ENCODE peak calls at places on chromosomes 5 and 9, in four cellular contexts. O is K562, Y is heart left ventricle, N is right lobe of liver. W is an unnamed sample.

GRCh38 chr5:65334077-65334476 is 147.6 kb downstream of the ADAMTS6 start:
- ATAC-seq in O (no peak), Y (no peak), N (no peak), W (no peak)

GRCh38 chr5:1099931-1100651 is 11.8 kb downstream of the SLC12A7 start:
- ATAC-seq in N (no peak), Y (no peak), O (no peak), W (no peak)

GRCh38 chr9:84206801-84207200 is 133.8 kb downstream of the SLC28A3 start:
- ATAC-seq in N (no peak), Y (no peak), O (no peak), W (no peak)

GRCh38 chr9:3510796-3511195 is 15.0 kb downstream of the RFX3 start:
- ATAC-seq in Y (no peak), O (no peak), N (no peak), W (no peak)

GRCh38 chr5:113230711-113231652 is 203.8 kb downstream of the TSSK1B start:
- ATAC-seq in Y (no peak), N (no peak), O (no peak), W (no peak)

GRCh38 chr9:126481862-126482261 is 131.9 kb upstream of the LMX1B start:
- ATAC-seq in Y (no peak), O (no peak), N (no peak), W (no peak)

GRCh38 chr9:133991211-133991921 is 758 bp downstream of the VAV2 start:
- ATAC-seq in N (peak; percentile 10), O (no peak), Y (no peak), W (no peak)

GRCh38 chr5:53983568-53984465 is 326.6 kb downstream of the ARL15 start:
- ATAC-seq in Y (no peak), N (no peak), O (no peak), W (no peak)

GRCh38 chr5:142527664-142528295 is 158.1 kb downstream of the FGF1 start:
- ATAC-seq in N (no peak), O (no peak), Y (no peak), W (no peak)

GRCh38 chr9:34254141-34254913 is 74.7 kb downstream of the KIF24 start:
- ATAC-seq in N (no peak), O (no peak), Y (peak; percentile 24), W (peak; percentile 57)

GRCh38 chr9:94681508-94681907 is 42.2 kb upstream of the FBP1 start:
- ATAC-seq in N (peak; percentile 98), Y (peak; percentile 98), O (peak; percentile 97), W (peak; percentile 96)

GRCh38 chr9:97237311-97237786 is 70.1 kb upstream of the CCDC180 start:
- ATAC-seq in Y (no peak), O (peak; percentile 1), N (peak; percentile 26), W (no peak)
- TF ChIP-seq POLR2A in Y (no peak), O (no peak), N (no peak), W (no peak)

DNA sequence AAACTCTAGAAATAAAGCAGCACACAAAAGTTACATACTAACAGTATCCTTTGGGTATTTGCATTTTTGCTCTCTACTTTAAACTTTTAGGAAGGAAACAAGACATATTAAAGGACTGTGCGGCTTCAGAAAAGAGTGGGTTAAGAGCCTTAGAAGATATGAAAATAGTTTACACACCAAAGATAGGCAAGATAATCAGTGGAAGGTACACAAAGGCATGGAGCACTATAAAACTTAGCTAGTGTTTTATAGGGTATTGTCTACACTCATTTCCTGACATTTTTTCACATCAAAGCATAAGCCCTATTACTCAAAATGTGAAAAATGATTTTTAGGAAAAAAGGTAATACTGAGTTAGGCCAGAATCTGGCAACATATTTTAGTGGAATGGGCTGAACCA is 43.7 kb upstream of the APBA1 start:
- ATAC-seq in O (no peak), N (no peak), Y (no peak), W (no peak)
- H3K36me3 ChIP-seq in O (peaks cover 50% of the 10 kb centered on the region), N (no peaks in the 10 kb centered on the region), Y (peaks cover 42% of the 10 kb centered on the region), W (peaks cover 45% of the 10 kb centered on the region)

DNA sequence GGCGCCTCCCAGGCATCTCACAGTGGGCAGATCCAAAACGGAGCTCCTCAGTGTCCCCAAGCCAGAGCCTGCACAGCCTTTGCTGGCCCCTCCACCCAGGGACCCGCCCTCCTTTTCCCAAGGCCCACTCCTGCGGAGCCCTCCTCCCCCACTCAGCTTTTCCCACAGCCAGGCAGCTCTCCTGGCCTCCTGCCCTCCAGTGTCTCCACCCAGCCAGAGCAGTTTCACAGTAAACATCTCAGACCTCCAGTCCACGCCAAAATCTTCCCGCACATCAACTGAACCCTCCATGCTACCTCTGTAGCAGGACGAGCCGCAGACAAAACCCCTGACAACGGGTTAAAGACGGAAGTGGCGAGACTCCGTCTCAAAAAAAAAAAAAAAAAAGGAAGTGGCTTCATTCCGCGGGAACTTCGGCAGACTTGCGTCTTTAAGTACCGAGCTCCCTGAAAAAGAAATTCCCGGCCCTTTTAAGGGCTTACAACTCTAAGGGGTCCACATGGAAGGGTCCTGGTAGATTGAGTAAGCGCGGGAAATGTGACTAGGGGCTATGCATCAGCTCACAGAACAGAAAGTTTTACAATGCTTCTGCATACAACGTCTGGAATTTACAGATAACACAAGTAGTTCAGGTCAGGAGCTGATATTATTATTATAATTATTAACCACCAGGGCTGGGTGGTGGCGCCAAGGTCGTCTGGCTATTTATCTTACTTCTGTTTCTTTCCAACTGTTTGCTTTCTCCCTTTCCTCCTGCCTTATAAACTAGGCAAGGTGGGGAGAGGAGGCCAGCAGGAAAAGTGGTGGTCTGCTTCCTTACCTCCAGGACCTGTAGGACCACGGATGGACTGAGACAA is 11.4 kb upstream of the GRIN1 start:
- ATAC-seq in O (peak; percentile 10), N (no peak), Y (no peak), W (no peak)
- TF ChIP-seq POLR2A in O (peak; percentile 45), N (no peak), Y (no peak), W (no peak)

GRCh38 chr5:169867347-169867746 is 112.9 kb downstream of the INSYN2B start:
- ATAC-seq in Y (no peak), O (no peak), N (no peak), W (no peak)
- H3K36me3 ChIP-seq in Y (peaks cover 5% of the 10 kb centered on the region), O (no peaks in the 10 kb centered on the region), N (no peaks in the 10 kb centered on the region), W (no peaks in the 10 kb centered on the region)

DNA sequence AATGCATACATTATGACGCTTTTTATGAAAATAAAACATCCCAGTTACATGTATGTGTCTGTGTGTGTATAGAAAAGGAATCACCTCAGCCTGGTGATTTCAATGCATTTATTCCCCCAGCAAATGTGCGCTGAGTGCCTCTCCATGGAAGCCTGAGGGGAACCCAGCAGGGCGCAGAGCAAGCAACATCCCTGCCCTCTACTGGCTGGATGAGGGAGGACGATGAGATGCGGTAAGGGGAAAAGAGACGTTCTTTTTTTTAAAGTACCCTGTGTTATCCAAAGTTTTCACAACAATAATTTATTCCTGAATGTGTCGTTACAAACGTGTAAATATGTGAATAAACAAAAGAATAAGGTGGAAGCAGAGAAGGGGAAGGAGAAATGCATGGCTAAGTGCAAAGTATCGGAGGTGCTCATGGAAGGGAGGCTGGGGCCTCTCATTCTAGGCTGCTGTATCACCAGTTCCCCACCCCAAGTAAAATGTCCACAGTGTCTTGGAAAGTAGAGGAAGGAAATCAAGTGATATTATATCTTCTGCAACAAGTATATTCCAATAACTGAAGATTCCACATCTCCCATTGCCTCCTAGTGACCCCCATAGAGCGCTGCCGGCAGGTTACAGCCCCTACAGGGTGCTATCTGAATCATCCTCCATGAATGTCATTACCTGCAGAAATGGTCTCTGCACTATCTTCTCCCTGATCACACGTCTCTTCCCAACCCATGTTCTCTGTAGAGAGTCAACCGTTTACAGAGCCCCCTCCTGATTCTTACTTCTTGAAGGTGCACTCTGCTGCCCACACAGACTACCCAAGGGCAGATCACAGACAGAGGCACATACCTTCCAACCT is 13.0 kb upstream of the ABLIM3 start:
- ATAC-seq in N (peak; percentile 57), Y (peak; percentile 53), O (peak; percentile 98), W (no peak)
- TF ChIP-seq POLR2A in N (no peak), Y (no peak), O (no peak), W (no peak)

GRCh38 chr5:58458851-58459275 is 1.0 kb downstream of the PLK2 start:
- ATAC-seq in Y (no peak), O (no peak), N (no peak), W (no peak)
- H3K36me3 ChIP-seq in Y (peaks cover 42% of the 10 kb centered on the region), O (no peaks in the 10 kb centered on the region), N (no peaks in the 10 kb centered on the region), W (peaks cover 22% of the 10 kb centered on the region)

DNA sequence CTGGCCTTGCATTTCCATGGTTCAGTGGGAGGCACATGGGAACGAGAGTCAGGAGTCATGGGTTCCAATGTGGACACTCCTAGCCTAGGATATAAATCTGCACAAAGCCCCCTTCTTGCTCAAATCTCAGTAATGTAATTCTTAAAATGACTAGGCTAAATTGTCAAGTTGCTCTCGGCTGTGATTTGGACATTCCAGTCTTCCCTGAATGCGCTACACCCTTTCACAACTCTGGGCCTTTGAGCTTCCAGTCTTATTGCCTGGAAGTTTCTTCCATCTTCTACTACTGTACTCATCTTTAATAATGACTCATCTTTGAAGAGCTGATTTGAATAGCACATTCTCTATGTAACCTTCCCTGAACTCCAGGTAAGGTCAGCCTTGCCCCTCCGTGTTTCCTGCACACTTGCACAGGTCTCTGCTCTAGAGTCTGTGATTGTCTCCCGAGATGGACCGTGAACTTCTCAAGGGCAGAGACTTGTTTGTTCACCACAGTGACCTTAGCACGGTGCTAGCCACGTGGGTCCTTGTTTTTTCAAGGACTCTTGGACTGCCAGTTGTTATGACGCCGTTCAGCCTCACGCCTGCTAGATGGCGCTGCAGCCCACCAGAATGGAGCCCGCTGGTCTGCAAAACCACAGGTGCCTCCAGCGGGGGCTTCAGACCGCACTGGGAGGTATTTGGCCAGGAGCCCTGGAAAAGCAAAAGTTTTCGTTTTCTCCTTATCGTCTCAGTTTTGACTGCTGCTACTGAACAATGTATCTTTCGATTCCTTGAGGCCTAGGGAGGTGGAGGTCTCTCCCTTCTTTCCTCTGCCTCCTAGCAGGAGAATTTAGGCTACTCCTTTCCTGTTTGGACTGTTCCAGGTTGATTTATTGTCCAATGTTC is 44.3 kb downstream of the SEC61B start:
- ATAC-seq in O (peak; percentile 95), N (peak; percentile 99), Y (peak; percentile 79), W (peak; percentile 53)
- TF ChIP-seq POLR2A in O (no peak), N (no peak), Y (no peak), W (no peak)

W was measured in gastroesophageal sphincter.